ENCODE peak calls at places on chromosomes 12 and 14, in nine cellular contexts. L is Panc1, S is lung, B is GM20000, V is body of pancreas, R is progenitor cell of endocrine pancreas, C is HFF-Myc, I is fibroblast of mammary gland, T is breast epithelium. J is an unnamed sample.

GRCh38 chr12:109580684-109581333 is 7.2 kb downstream of the MVK start:
- DNase-seq in L (no peak), S (no peak), B (no peak), V (no peak), R (no peak), C (no peak), I (no peak), T (no peak), J (no peak)

GRCh38 chr14:102408729-102409128 is 46.0 kb downstream of the TECPR2 start:
- DNase-seq in L (no peak), S (no peak), B (no peak), V (no peak), R (no peak), C (no peak), I (no peak), T (peak; percentile 76), J (no peak)

GRCh38 chr14:68978550-68978911 is 571 bp downstream of the ACTN1 start:
- DNase-seq in L (no peak), S (peak; percentile 67), B (peak; percentile 63), V (peak; percentile 82), R (peak; percentile 64), C (no peak), I (no peak), T (peak; percentile 68), J (peak; percentile 62)

GRCh38 chr14:57962293-57962996 is 96.6 kb upstream of the SLC35F4 start:
- DNase-seq in L (no peak), S (no peak), B (no peak), V (no peak), R (peak; percentile 16), C (no peak), I (no peak), T (no peak), J (no peak)

GRCh38 chr12:47763481-47764344 is 5.0 kb upstream of the RAPGEF3 start:
- DNase-seq in L (no peak), S (no peak), B (no peak), V (no peak), R (no peak), C (no peak), I (no peak), T (no peak), J (no peak)

GRCh38 chr12:45234134-45234865 is 18.4 kb downstream of the ANO6 start:
- DNase-seq in L (peak; percentile 93), S (no peak), B (no peak), V (peak; percentile 15), R (no peak), C (peak; percentile 92), I (peak; percentile 98), T (peak; percentile 36), J (no peak)

GRCh38 chr12:108724054-108724889 is 7.0 kb downstream of the CORO1C start:
- DNase-seq in L (no peak), S (no peak), B (no peak), V (no peak), R (no peak), C (no peak), I (peak; percentile 69), T (no peak), J (no peak)

GRCh38 chr12:124786065-124786964 is 77.3 kb downstream of the SCARB1 start:
- DNase-seq in L (no peak), S (peak; percentile 93), B (no peak), V (peak; percentile 71), R (peak; percentile 69), C (no peak), I (peak; percentile 89), T (peak; percentile 82), J (no peak)

GRCh38 chr14:44960146-44960545 is 1.6 kb downstream of the KLHL28 start:
- DNase-seq in L (no peak), S (no peak), B (no peak), V (no peak), R (no peak), C (no peak), I (peak; percentile 31), T (no peak), J (no peak)

GRCh38 chr12:104662203-104662602 is 205.5 kb downstream of the CHST11 start:
- DNase-seq in L (no peak), S (no peak), B (no peak), V (no peak), R (no peak), C (no peak), I (no peak), T (no peak), J (no peak)

GRCh38 chr14:86935241-86935640 is 1057.7 kb downstream of the GALC start:
- DNase-seq in L (no peak), S (no peak), B (no peak), V (no peak), R (no peak), C (no peak), I (no peak), T (no peak), J (no peak)

GRCh38 chr12:2804390-2805145 is 7.9 kb upstream of the ITFG2 start:
- DNase-seq in L (no peak), S (no peak), B (no peak), V (peak; percentile 46), R (no peak), C (no peak), I (peak; percentile 68), T (no peak), J (no peak)

GRCh38 chr12:70045036-70045435 is 198.2 kb upstream of the CNOT2 start:
- DNase-seq in L (no peak), S (no peak), B (no peak), V (no peak), R (no peak), C (no peak), I (peak; percentile 59), T (no peak), J (no peak)

GRCh38 chr14:96037891-96038557 is 1.1 kb upstream of the C14orf132 start:
- DNase-seq in L (no peak), S (peak; percentile 83), B (no peak), V (peak; percentile 45), R (no peak), C (no peak), I (peak; percentile 53), T (peak; percentile 53), J (no peak)

GRCh38 chr14:77052281-77053044 is 24.0 kb upstream of the IRF2BPL start:
- DNase-seq in L (no peak), S (no peak), B (no peak), V (peak; percentile 55), R (no peak), C (no peak), I (no peak), T (peak; percentile 51), J (peak; percentile 40)

GRCh38 chr14:69684461-69685183 is 73.2 kb downstream of the SUSD6 start:
- DNase-seq in L (no peak), S (no peak), B (no peak), V (no peak), R (no peak), C (no peak), I (no peak), T (no peak), J (no peak)

GRCh38 chr12:90253674-90254181 is 545.1 kb upstream of the ATP2B1 start:
- DNase-seq in L (peak; percentile 7), S (peak; percentile 43), B (peak; percentile 65), V (peak; percentile 71), R (no peak), C (peak; percentile 78), I (peak; percentile 82), T (peak; percentile 50), J (peak; percentile 37)
- TF ChIP-seq CTCF in L (no peak), S (no peak), B (no peak), V (no peak), R (peak; percentile 14), C (peak; percentile 37), I (peak; percentile 11), T (no peak), J (peak; percentile 11)

GRCh38 chr14:73776194-73776537 is 62.0 kb upstream of the PNMA1 start:
- DNase-seq in L (no peak), S (no peak), B (no peak), V (no peak), R (no peak), C (no peak), I (peak; percentile 78), T (no peak), J (no peak)

GRCh38 chr14:73778736-73779135 is 64.6 kb upstream of the PNMA1 start:
- DNase-seq in L (no peak), S (no peak), B (no peak), V (no peak), R (no peak), C (no peak), I (no peak), T (no peak), J (no peak)

GRCh38 chr14:73775339-73776193 is 61.4 kb upstream of the PNMA1 start:
- DNase-seq in L (no peak), S (no peak), B (no peak), V (no peak), R (no peak), C (no peak), I (no peak), T (no peak), J (no peak)

GRCh38 chr14:73774671-73775070 is 60.5 kb upstream of the PNMA1 start:
- DNase-seq in L (no peak), S (no peak), B (no peak), V (no peak), R (no peak), C (no peak), I (no peak), T (no peak), J (no peak)

GRCh38 chr14:73777420-73777819 is 63.2 kb upstream of the PNMA1 start:
- DNase-seq in L (no peak), S (no peak), B (no peak), V (no peak), R (no peak), C (no peak), I (no peak), T (no peak), J (no peak)
- TF ChIP-seq CTCF in L (no peak), S (no peak), B (no peak), V (no peak), R (no peak), C (no peak), I (no peak), T (no peak), J (no peak)

GRCh38 chr14:43894534-43894933 is 612.5 kb downstream of the FSCB start:
- DNase-seq in L (no peak), S (no peak), B (no peak), V (no peak), R (no peak), C (no peak), I (peak; percentile 1), T (no peak), J (no peak)
- TF ChIP-seq CTCF in L (peak; percentile 47), S (no peak), B (no peak), V (peak; percentile 48), R (peak; percentile 50), C (peak; percentile 15), I (peak; percentile 36), T (no peak), J (no peak)

DNA sequence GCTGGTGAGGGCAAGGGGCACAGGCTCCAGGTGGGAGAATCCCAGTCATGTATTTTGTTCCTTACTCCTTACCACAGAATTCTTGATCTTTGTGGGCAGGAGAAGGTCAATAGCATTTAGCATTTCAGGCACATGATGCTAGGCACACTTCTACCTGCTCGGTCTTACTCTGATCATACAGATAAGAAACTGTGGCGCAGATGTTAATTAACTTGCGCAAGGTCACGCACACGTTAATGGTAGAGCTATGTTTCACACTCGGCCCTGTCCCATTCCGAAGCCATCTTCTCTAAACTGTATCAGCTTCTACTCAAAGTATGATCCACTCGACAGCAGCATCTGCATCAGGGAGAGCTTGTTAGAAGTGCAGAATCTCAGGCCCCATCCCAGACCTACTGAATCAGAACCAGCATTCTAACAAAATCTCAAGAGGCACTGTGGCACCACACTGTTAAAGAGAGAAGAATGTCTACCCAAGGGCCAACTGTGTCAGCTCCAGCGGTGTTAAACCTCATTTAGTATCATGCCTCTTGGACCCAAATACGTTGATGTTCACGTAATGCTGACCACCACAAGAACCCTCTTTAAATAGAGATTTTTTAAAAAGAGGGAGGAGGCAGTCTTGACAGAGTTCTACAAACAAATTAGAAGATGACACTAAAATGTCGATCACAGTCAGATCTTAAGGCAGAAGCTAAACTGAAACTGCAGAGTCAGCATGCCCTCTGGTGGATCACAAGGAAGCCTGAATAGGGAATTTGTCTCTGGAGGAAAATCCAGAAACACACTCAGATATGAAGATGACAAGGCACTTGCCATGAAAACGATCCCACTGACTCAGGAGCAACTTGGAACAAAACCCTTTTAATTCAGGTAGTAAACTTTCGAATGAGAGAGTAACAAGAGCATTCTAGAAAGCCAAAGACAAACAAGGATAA is 7.3 kb downstream of the STXBP6 start:
- DNase-seq in L (no peak), S (no peak), B (no peak), V (no peak), R (no peak), C (no peak), I (peak; percentile 73), T (no peak), J (no peak)
- TF ChIP-seq CTCF in L (peak; percentile 17), S (peak; percentile 21), B (no peak), V (no peak), R (peak; percentile 57), C (peak; percentile 54), I (peak; percentile 57), T (no peak), J (no peak)

J was measured in GM13976.